ENCODE peak calls at places on chromosomes 12 and 14, in six cellular contexts. M is tibial nerve, O is stomach, D is lung, N is MM.1S, V is PC-3. K is an unnamed sample.

GRCh38 chr12:116609715-116610114 is 50.5 kb downstream of the MAP1LC3B2 start:
- DNase-seq in V (peak; percentile 40), N (peak; percentile 6), D (no peak), M (no peak), O (no peak), K (peak; percentile 20)

GRCh38 chr12:92596388-92596787 is 106.4 kb upstream of the PLEKHG7 start:
- DNase-seq in V (peak; percentile 63), O (no peak), N (no peak), D (no peak), M (no peak), K (peak; percentile 62)

GRCh38 chr12:66129934-66130266 is 650 bp downstream of the LLPH start:
- DNase-seq in D (no peak), V (no peak), N (no peak), O (no peak), M (no peak), K (no peak)

GRCh38 chr12:70590549-70591226 is 46.5 kb downstream of the PTPRB start:
- DNase-seq in O (no peak), N (no peak), M (no peak), D (no peak), V (no peak), K (no peak)

GRCh38 chr12:54016478-54016964 is 7.7 kb downstream of the HOXC8 start:
- DNase-seq in V (peak; percentile 89), O (no peak), N (no peak), M (no peak), D (no peak), K (no peak)

GRCh38 chr12:24608637-24609285 is 340.1 kb downstream of the BCAT1 start:
- DNase-seq in V (no peak), O (no peak), D (no peak), M (no peak), N (no peak), K (peak; percentile 38)

GRCh38 chr12:15856097-15856982 is 25.8 kb upstream of the STRAP start:
- DNase-seq in V (peak; percentile 81), O (peak; percentile 38), N (peak; percentile 62), D (peak; percentile 54), M (no peak), K (peak; percentile 89)

GRCh38 chr14:101812071-101812470 is 50.6 kb downstream of the PPP2R5C start:
- DNase-seq in M (no peak), O (no peak), D (no peak), N (no peak), V (no peak), K (no peak)

GRCh38 chr12:124820199-124820598 is 43.5 kb downstream of the SCARB1 start:
- DNase-seq in O (no peak), M (no peak), V (no peak), N (no peak), D (no peak), K (no peak)

GRCh38 chr12:47080725-47081502 is 1.2 kb upstream of the AMIGO2 start:
- DNase-seq in N (no peak), M (peak; percentile 28), D (peak; percentile 56), V (peak; percentile 75), O (peak; percentile 50), K (peak; percentile 52)

GRCh38 chr14:60647081-60647836 is 2.0 kb downstream of the SIX1 start:
- DNase-seq in D (no peak), V (peak; percentile 83), M (no peak), N (no peak), O (no peak), K (peak; percentile 63)

GRCh38 chr14:92513966-92514843 is 624 bp downstream of the RIN3 start:
- DNase-seq in O (no peak), N (no peak), D (no peak), M (no peak), V (no peak), K (peak; percentile 40)

GRCh38 chr14:100037351-100037750 is 27.9 kb upstream of the EVL start:
- DNase-seq in D (no peak), M (no peak), O (peak; percentile 30), V (no peak), N (no peak), K (peak; percentile 75)

GRCh38 chr14:104025481-104025975 is 60.0 kb upstream of the ASPG start:
- DNase-seq in D (no peak), M (no peak), O (no peak), N (no peak), V (no peak), K (no peak)

GRCh38 chr14:51131516-51131915 is 36.6 kb upstream of the TRIM9 start:
- DNase-seq in N (no peak), V (peak; percentile 49), D (no peak), O (no peak), M (no peak), K (no peak)

GRCh38 chr12:49232940-49233841 is 31.7 kb upstream of the TUBA1C start:
- DNase-seq in N (no peak), D (peak; percentile 40), M (no peak), V (no peak), O (peak; percentile 37), K (peak; percentile 52)

GRCh38 chr12:119621878-119622277 is 28.3 kb downstream of the TMEM233 start:
- DNase-seq in M (no peak), D (no peak), N (no peak), O (no peak), V (no peak), K (no peak)

GRCh38 chr14:72558721-72559120 is 335.2 kb downstream of the DPF3 start:
- DNase-seq in V (peak; percentile 49), D (no peak), N (no peak), O (no peak), M (no peak), K (peak; percentile 41)

GRCh38 chr12:79441534-79441933 is 249.2 kb downstream of the PAWR start:
- DNase-seq in V (peak; percentile 45), M (no peak), D (no peak), O (no peak), N (no peak), K (peak; percentile 18)

GRCh38 chr14:98912655-98913054 is 359.3 kb downstream of the BCL11B start:
- DNase-seq in M (no peak), D (no peak), V (no peak), N (peak; percentile 71), O (no peak), K (no peak)

GRCh38 chr12:99455350-99456037 is 192.1 kb upstream of the GARIN6 start:
- DNase-seq in V (peak; percentile 88), M (no peak), D (no peak), N (peak; percentile 25), O (no peak), K (peak; percentile 8)

GRCh38 chr12:13044859-13045384 is 741 bp downstream of the FAM234B start:
- DNase-seq in M (no peak), D (no peak), N (no peak), V (peak; percentile 7), O (no peak), K (peak; percentile 14)

GRCh38 chr14:95287176-95287754 is 32.4 kb downstream of the CLMN start:
- DNase-seq in M (no peak), O (no peak), V (no peak), N (no peak), D (no peak), K (no peak)

GRCh38 chr14:78863143-78863542 is 693.0 kb downstream of the NRXN3 start:
- DNase-seq in M (no peak), O (no peak), D (no peak), V (peak; percentile 45), N (peak; percentile 29), K (peak; percentile 38)

GRCh38 chr12:119014368-119014767 is 33.0 kb downstream of the SRRM4 start:
- DNase-seq in D (no peak), M (no peak), V (no peak), N (no peak), O (no peak), K (no peak)

GRCh38 chr12:12072064-12072760 is 1.5 kb downstream of the BCL2L14 start:
- DNase-seq in M (no peak), V (no peak), D (peak; percentile 47), O (peak; percentile 73), N (no peak), K (no peak)

GRCh38 chr12:102407776-102408486 is 72.4 kb downstream of the IGF1 start:
- DNase-seq in N (no peak), M (no peak), D (no peak), O (no peak), V (no peak), K (no peak)

GRCh38 chr12:108856428-108857157 is 790 bp downstream of the SSH1 start:
- DNase-seq in V (peak; percentile 72), O (peak; percentile 83), M (peak; percentile 54), D (peak; percentile 66), N (peak; percentile 48), K (peak; percentile 84)

DNA sequence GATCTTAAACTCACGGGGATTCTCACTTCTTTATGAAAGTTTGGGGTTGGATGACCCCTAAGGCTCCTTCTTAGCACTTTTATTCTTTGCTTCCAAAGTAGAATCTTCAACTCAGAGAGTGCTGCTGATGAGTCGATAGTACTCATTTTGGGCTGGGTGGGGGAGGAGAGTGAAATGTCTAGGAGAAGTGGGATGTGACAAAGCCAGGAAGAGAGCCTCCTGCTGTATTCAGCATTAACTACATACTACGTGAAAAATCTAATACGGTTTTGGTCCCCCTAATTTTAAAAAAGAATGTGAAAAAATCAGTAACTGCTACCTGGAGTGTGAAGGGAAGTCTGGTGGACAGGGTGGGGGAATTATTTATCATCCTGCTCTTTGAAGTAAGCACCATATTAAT is 148.3 kb downstream of the SAMD4A start:
- DNase-seq in V (peak; percentile 65), O (no peak), N (no peak), M (no peak), D (no peak), K (no peak)
- TF ChIP-seq CTCF in V (peak; percentile 66), O (no peak), N (no peak), M (no peak), D (no peak), K (peak; percentile 34)

GRCh38 chr12:17809206-17809605 is 280.8 kb downstream of the RERGL start:
- DNase-seq in O (no peak), V (no peak), M (no peak), N (no peak), D (no peak), K (no peak)
- TF ChIP-seq CTCF in O (no peak), V (peak; percentile 33), M (no peak), N (no peak), D (no peak), K (no peak)

DNA sequence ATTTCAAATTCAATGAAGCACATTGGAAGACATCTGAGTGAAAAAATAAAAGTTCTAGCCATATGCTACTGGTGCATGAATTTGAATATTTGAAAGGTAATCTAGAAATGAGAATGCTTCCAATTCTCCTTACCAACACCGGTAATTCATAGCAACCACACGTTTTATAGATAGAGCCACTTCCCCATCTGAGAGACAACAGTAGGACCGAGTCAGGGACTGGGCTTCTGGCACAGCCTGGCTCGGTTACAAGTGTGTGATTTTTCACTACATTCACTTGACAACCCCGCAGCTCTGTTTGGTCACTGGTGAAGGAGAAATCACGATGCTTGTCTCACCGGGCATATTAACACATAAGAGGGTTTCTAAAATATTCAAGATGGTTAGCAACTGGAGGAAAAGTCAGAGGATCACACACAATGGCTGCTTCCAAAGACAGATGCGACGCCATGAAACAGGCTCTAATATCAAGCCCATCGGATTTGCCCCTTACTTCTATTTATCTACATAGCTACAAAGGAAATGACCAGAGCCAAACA is 86.5 kb upstream of the FOXN3 start:
- DNase-seq in D (no peak), O (no peak), V (no peak), N (no peak), M (no peak), K (no peak)
- TF ChIP-seq CTCF in D (no peak), O (no peak), V (no peak), N (no peak), M (no peak), K (no peak)

DNA sequence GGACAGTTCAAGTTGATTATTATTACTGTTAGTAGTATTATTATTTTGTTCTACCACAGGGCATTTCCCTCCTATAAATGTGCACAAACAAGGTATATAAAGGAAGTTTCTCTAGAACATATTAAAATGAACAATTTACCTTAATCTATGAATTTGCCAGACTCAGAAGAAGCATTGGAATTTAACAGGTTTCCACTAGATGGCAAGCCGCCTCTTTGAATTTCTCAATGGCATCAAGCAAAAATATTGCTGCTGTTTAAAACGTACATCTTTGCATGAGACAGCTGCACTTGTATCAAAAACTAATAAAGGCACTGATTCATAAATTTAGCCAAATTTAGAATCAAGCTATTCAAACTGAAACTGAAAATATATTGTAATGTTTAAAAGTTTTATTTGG is 34.6 kb upstream of the MIS18BP1 start:
- DNase-seq in O (no peak), D (no peak), V (peak; percentile 25), M (no peak), N (no peak), K (no peak)
- TF ChIP-seq CTCF in O (no peak), D (no peak), V (peak; percentile 48), M (no peak), N (no peak), K (no peak)

K was measured in cardiac fibroblast.